ENCODE peak calls at places on chromosomes 16 and 17, in ten cellular contexts. One of them, this sample, is unnamed.

GRCh38 chr17:47324224-47325020 is 667 bp downstream of the EFCAB13 start:
- DNase-seq in SK-N-SH: no peak
- DNase-seq in esophagus muscularis mucosa: peak
- DNase-seq in stomach: peak
- DNase-seq in K562: no peak
- DNase-seq in transverse colon: peak
- DNase-seq in sigmoid colon: peak
- DNase-seq in GM12878: peak
- DNase-seq in HepG2: no peak
- DNase-seq in H1: no peak
- DNase-seq in this sample: peak

GRCh38 chr16:27430923-27431484 is 29.0 kb downstream of the IL21R start:
- DNase-seq in SK-N-SH: no peak
- DNase-seq in esophagus muscularis mucosa: peak
- DNase-seq in stomach: peak
- DNase-seq in K562: peak
- DNase-seq in transverse colon: no peak
- DNase-seq in sigmoid colon: peak
- DNase-seq in GM12878: no peak
- DNase-seq in HepG2: no peak
- DNase-seq in H1: peak
- DNase-seq in this sample: peak

GRCh38 chr16:64974381-64974780 is 147.5 kb downstream of the CDH11 start:
- DNase-seq in SK-N-SH: no peak
- DNase-seq in esophagus muscularis mucosa: no peak
- DNase-seq in stomach: no peak
- DNase-seq in K562: no peak
- DNase-seq in transverse colon: no peak
- DNase-seq in sigmoid colon: no peak
- DNase-seq in GM12878: no peak
- DNase-seq in HepG2: no peak
- DNase-seq in H1: no peak
- DNase-seq in this sample: no peak

GRCh38 chr16:27703545-27703944 is 153.6 kb downstream of the KATNIP start:
- DNase-seq in SK-N-SH: no peak
- DNase-seq in esophagus muscularis mucosa: no peak
- DNase-seq in stomach: no peak
- DNase-seq in K562: no peak
- DNase-seq in transverse colon: no peak
- DNase-seq in sigmoid colon: peak
- DNase-seq in GM12878: no peak
- DNase-seq in HepG2: no peak
- DNase-seq in H1: no peak
- DNase-seq in this sample: peak

GRCh38 chr17:78474631-78475146 is 96.2 kb downstream of the PGS1 start:
- DNase-seq in SK-N-SH: no peak
- DNase-seq in esophagus muscularis mucosa: no peak
- DNase-seq in stomach: peak
- DNase-seq in K562: no peak
- DNase-seq in transverse colon: peak
- DNase-seq in sigmoid colon: no peak
- DNase-seq in GM12878: peak
- DNase-seq in HepG2: no peak
- DNase-seq in H1: no peak
- DNase-seq in this sample: no peak

GRCh38 chr16:72992142-72992601 is 55.8 kb downstream of the ZFHX3 start:
- DNase-seq in SK-N-SH: peak
- DNase-seq in esophagus muscularis mucosa: no peak
- DNase-seq in stomach: no peak
- DNase-seq in K562: no peak
- DNase-seq in transverse colon: no peak
- DNase-seq in sigmoid colon: no peak
- DNase-seq in GM12878: no peak
- DNase-seq in HepG2: no peak
- DNase-seq in H1: peak
- DNase-seq in this sample: peak

GRCh38 chr17:22217135-22217534 is 524.8 kb downstream of the KCNJ18 start:
- DNase-seq in SK-N-SH: peak
- DNase-seq in esophagus muscularis mucosa: no peak
- DNase-seq in stomach: no peak
- DNase-seq in K562: no peak
- DNase-seq in transverse colon: no peak
- DNase-seq in sigmoid colon: no peak
- DNase-seq in GM12878: no peak
- DNase-seq in HepG2: no peak
- DNase-seq in H1: peak
- DNase-seq in this sample: no peak

GRCh38 chr17:21039839-21040575 is 2.8 kb downstream of the USP22 start:
- DNase-seq in SK-N-SH: peak
- DNase-seq in esophagus muscularis mucosa: no peak
- DNase-seq in stomach: no peak
- DNase-seq in K562: no peak
- DNase-seq in transverse colon: no peak
- DNase-seq in sigmoid colon: peak
- DNase-seq in GM12878: no peak
- DNase-seq in HepG2: peak
- DNase-seq in H1: no peak
- DNase-seq in this sample: no peak

GRCh38 chr17:29949708-29950107 is 8.3 kb downstream of the EFCAB5 start:
- DNase-seq in SK-N-SH: peak
- DNase-seq in esophagus muscularis mucosa: no peak
- DNase-seq in stomach: no peak
- DNase-seq in K562: no peak
- DNase-seq in transverse colon: no peak
- DNase-seq in sigmoid colon: no peak
- DNase-seq in GM12878: no peak
- DNase-seq in HepG2: no peak
- DNase-seq in H1: no peak
- DNase-seq in this sample: no peak
- TF ChIP-seq EP300 in SK-N-SH: no peak
- TF ChIP-seq EP300 in esophagus muscularis mucosa: no peak
- TF ChIP-seq EP300 in stomach: no peak
- TF ChIP-seq EP300 in K562: no peak
- TF ChIP-seq EP300 in transverse colon: no peak
- TF ChIP-seq EP300 in sigmoid colon: no peak
- TF ChIP-seq EP300 in GM12878: no peak
- TF ChIP-seq EP300 in HepG2: no peak
- TF ChIP-seq EP300 in H1: no peak
- TF ChIP-seq EP300 in this sample: no peak

DNA sequence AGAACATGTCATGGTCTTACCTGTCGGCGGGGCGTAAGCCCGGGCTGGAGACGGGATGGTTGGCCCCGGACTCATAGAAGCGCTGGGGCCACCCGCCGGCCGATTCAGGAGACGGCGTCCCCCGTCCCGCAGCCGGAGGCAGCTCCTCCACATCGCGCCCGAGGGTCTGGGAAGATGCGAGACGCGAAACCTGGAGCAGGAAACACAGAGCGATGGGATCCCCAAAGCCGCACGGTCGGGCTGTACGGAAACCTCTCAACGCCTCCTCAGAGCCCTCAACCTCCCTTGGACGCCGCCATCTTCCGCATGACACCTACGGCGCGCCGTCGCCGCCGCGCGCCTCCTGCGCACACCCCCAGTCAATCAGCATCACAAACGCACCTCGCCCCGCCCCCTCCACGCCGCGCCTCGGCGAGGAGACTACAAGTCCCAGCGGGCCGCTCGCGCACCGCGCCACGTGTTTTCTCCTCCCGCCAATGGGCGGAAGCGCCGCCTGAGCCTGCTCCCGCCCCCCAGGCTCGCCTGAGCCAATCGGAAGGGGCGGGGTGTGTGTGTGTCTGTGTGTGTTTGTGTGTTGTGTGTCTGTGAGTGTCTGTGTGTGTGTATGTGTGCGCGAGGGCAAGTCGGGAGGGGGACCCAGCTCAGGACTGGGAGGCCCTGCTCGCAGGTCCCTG is at the start of the genes ATPAF2 and GID4:
- DNase-seq in SK-N-SH: peak
- DNase-seq in esophagus muscularis mucosa: peak
- DNase-seq in stomach: peak
- DNase-seq in K562: peak
- DNase-seq in transverse colon: peak
- DNase-seq in sigmoid colon: peak
- DNase-seq in GM12878: peak
- DNase-seq in HepG2: peak
- DNase-seq in H1: peak
- DNase-seq in this sample: peak
- TF ChIP-seq POLR2AphosphoS5 in SK-N-SH: peak
- TF ChIP-seq POLR2AphosphoS5 in esophagus muscularis mucosa: peak
- TF ChIP-seq POLR2AphosphoS5 in stomach: peak
- TF ChIP-seq POLR2AphosphoS5 in K562: peak
- TF ChIP-seq POLR2AphosphoS5 in transverse colon: peak
- TF ChIP-seq POLR2AphosphoS5 in sigmoid colon: peak
- TF ChIP-seq POLR2AphosphoS5 in GM12878: peak
- TF ChIP-seq POLR2AphosphoS5 in HepG2: peak
- TF ChIP-seq POLR2AphosphoS5 in H1: peak
- TF ChIP-seq POLR2AphosphoS5 in this sample: peak

GRCh38 chr17:59331129-59331928 is at the start of gene YPEL2:
- DNase-seq in SK-N-SH: peak
- DNase-seq in esophagus muscularis mucosa: peak
- DNase-seq in stomach: peak
- DNase-seq in K562: peak
- DNase-seq in transverse colon: peak
- DNase-seq in sigmoid colon: peak
- DNase-seq in GM12878: peak
- DNase-seq in HepG2: peak
- DNase-seq in H1: peak
- DNase-seq in this sample: peak

GRCh38 chr17:59330314-59330942 is 1.0 kb upstream of the YPEL2 start:
- DNase-seq in SK-N-SH: no peak
- DNase-seq in esophagus muscularis mucosa: no peak
- DNase-seq in stomach: peak
- DNase-seq in K562: peak
- DNase-seq in transverse colon: peak
- DNase-seq in sigmoid colon: peak
- DNase-seq in GM12878: no peak
- DNase-seq in HepG2: peak
- DNase-seq in H1: no peak
- DNase-seq in this sample: peak

GRCh38 chr17:59332890-59333377 is 1.5 kb downstream of the YPEL2 start:
- DNase-seq in SK-N-SH: no peak
- DNase-seq in esophagus muscularis mucosa: peak
- DNase-seq in stomach: peak
- DNase-seq in K562: no peak
- DNase-seq in transverse colon: peak
- DNase-seq in sigmoid colon: peak
- DNase-seq in GM12878: no peak
- DNase-seq in HepG2: no peak
- DNase-seq in H1: no peak
- DNase-seq in this sample: no peak

GRCh38 chr17:59333845-59334244 is 2.4 kb downstream of the YPEL2 start:
- DNase-seq in SK-N-SH: no peak
- DNase-seq in esophagus muscularis mucosa: no peak
- DNase-seq in stomach: no peak
- DNase-seq in K562: no peak
- DNase-seq in transverse colon: no peak
- DNase-seq in sigmoid colon: no peak
- DNase-seq in GM12878: no peak
- DNase-seq in HepG2: no peak
- DNase-seq in H1: no peak
- DNase-seq in this sample: no peak

GRCh38 chr17:59331929-59332889 is 754 bp downstream of the YPEL2 start:
- DNase-seq in SK-N-SH: peak
- DNase-seq in esophagus muscularis mucosa: no peak
- DNase-seq in stomach: peak
- DNase-seq in K562: peak
- DNase-seq in transverse colon: peak
- DNase-seq in sigmoid colon: peak
- DNase-seq in GM12878: no peak
- DNase-seq in HepG2: no peak
- DNase-seq in H1: peak
- DNase-seq in this sample: peak
- TF ChIP-seq EP300 in SK-N-SH: no peak
- TF ChIP-seq EP300 in esophagus muscularis mucosa: no peak
- TF ChIP-seq EP300 in stomach: no peak
- TF ChIP-seq EP300 in K562: no peak
- TF ChIP-seq EP300 in transverse colon: no peak
- TF ChIP-seq EP300 in sigmoid colon: no peak
- TF ChIP-seq EP300 in GM12878: no peak
- TF ChIP-seq EP300 in HepG2: no peak
- TF ChIP-seq EP300 in H1: no peak
- TF ChIP-seq EP300 in this sample: no peak

GRCh38 chr17:57424777-57425188 is 168.5 kb downstream of the MSI2 start:
- DNase-seq in SK-N-SH: no peak
- DNase-seq in esophagus muscularis mucosa: no peak
- DNase-seq in stomach: no peak
- DNase-seq in K562: no peak
- DNase-seq in transverse colon: peak
- DNase-seq in sigmoid colon: no peak
- DNase-seq in GM12878: no peak
- DNase-seq in HepG2: peak
- DNase-seq in H1: no peak
- DNase-seq in this sample: no peak
- TF ChIP-seq POLR2AphosphoS5 in SK-N-SH: no peak
- TF ChIP-seq POLR2AphosphoS5 in esophagus muscularis mucosa: no peak
- TF ChIP-seq POLR2AphosphoS5 in stomach: no peak
- TF ChIP-seq POLR2AphosphoS5 in K562: no peak
- TF ChIP-seq POLR2AphosphoS5 in transverse colon: no peak
- TF ChIP-seq POLR2AphosphoS5 in sigmoid colon: no peak
- TF ChIP-seq POLR2AphosphoS5 in GM12878: no peak
- TF ChIP-seq POLR2AphosphoS5 in HepG2: no peak
- TF ChIP-seq POLR2AphosphoS5 in H1: no peak
- TF ChIP-seq POLR2AphosphoS5 in this sample: no peak